ENCODE peak calls at places on chromosome 16, in nine cellular contexts. I is pancreas, C is thoracic aorta, A is psoas muscle, T is body of pancreas, G is uterus, R is omental fat pad, M is fibroblast of villous mesenchyme, B is cardiac fibroblast. N is an unnamed sample.

GRCh38 chr16:16960785-16961184 is 510.0 kb downstream of the XYLT1 start:
- DNase-seq in I (no peak), C (no peak), A (no peak), T (no peak), G (no peak), R (no peak), M (no peak), B (no peak), N (no peak)

GRCh38 chr16:19555938-19556778 is 655 bp downstream of the VPS35L start:
- DNase-seq in I (peak; percentile 34), C (no peak), A (no peak), T (no peak), G (no peak), R (no peak), M (peak; percentile 13), B (peak; percentile 27), N (peak; percentile 36)

GRCh38 chr16:57446530-57447141 is 549 bp downstream of the CIAPIN1 start:
- DNase-seq in I (peak; percentile 24), C (no peak), A (peak; percentile 72), T (peak; percentile 48), G (no peak), R (no peak), M (peak; percentile 17), B (peak; percentile 41), N (peak; percentile 55)

GRCh38 chr16:57471852-57472664 is 9.6 kb downstream of the POLR2C start:
- DNase-seq in I (peak; percentile 33), C (no peak), A (no peak), T (peak; percentile 26), G (no peak), R (no peak), M (peak; percentile 31), B (no peak), N (no peak)

GRCh38 chr16:53502331-53503269 is at the start of gene AKTIP:
- DNase-seq in I (peak; percentile 87), C (no peak), A (peak; percentile 68), T (peak; percentile 85), G (no peak), R (no peak), M (peak; percentile 34), B (peak; percentile 46), N (peak; percentile 67)

GRCh38 chr16:56861092-56861610 is 3.9 kb upstream of the SLC12A3 start:
- DNase-seq in I (no peak), C (no peak), A (no peak), T (peak; percentile 31), G (no peak), R (no peak), M (peak; percentile 85), B (peak; percentile 23), N (no peak)

GRCh38 chr16:73298562-73298961 is 250.6 kb upstream of the ZFHX3 start:
- DNase-seq in I (no peak), C (no peak), A (no peak), T (no peak), G (no peak), R (no peak), M (peak; percentile 57), B (peak; percentile 5), N (no peak)

GRCh38 chr16:57999366-57999970 is 1.0 kb downstream of the ZNF319 start:
- DNase-seq in I (no peak), C (no peak), A (no peak), T (no peak), G (no peak), R (no peak), M (peak; percentile 26), B (no peak), N (peak; percentile 55)

GRCh38 chr16:70162041-70162451 is 11.5 kb upstream of the CLEC18C start:
- DNase-seq in I (no peak), C (no peak), A (no peak), T (no peak), G (no peak), R (no peak), M (peak; percentile 71), B (peak; percentile 33), N (peak; percentile 24)

GRCh38 chr16:84303023-84303422 is 8.3 kb downstream of the WFDC1 start:
- DNase-seq in I (no peak), C (no peak), A (no peak), T (no peak), G (peak; percentile 25), R (no peak), M (peak; percentile 88), B (peak; percentile 41), N (no peak)

GRCh38 chr16:11685844-11686618 is 17.8 kb downstream of the SNN start:
- DNase-seq in I (no peak), C (no peak), A (no peak), T (no peak), G (no peak), R (no peak), M (peak; percentile 63), B (no peak), N (no peak)

GRCh38 chr16:53041196-53041977 is 11.3 kb downstream of the CHD9NB start:
- DNase-seq in I (peak; percentile 21), C (no peak), A (peak; percentile 92), T (peak; percentile 41), G (peak; percentile 80), R (no peak), M (peak; percentile 73), B (peak; percentile 96), N (no peak)

GRCh38 chr16:74450236-74450635 is 29.0 kb upstream of the CLEC18B start:
- DNase-seq in I (no peak), C (no peak), A (no peak), T (no peak), G (no peak), R (no peak), M (no peak), B (peak; percentile 22), N (no peak)

GRCh38 chr16:28549301-28549899 is 4.3 kb upstream of the SGF29 start:
- DNase-seq in I (no peak), C (no peak), A (no peak), T (peak; percentile 47), G (no peak), R (no peak), M (peak; percentile 54), B (peak; percentile 68), N (no peak)

GRCh38 chr16:73713817-73714495 is 582.7 kb upstream of the PSMD7 start:
- DNase-seq in I (peak; percentile 14), C (no peak), A (no peak), T (peak; percentile 14), G (no peak), R (peak; percentile 32), M (peak; percentile 23), B (peak; percentile 21), N (no peak)

GRCh38 chr16:74896389-74897370 is 88.2 kb downstream of the WDR59 start:
- DNase-seq in I (no peak), C (no peak), A (no peak), T (no peak), G (no peak), R (no peak), M (peak; percentile 34), B (peak; percentile 45), N (no peak)

GRCh38 chr16:51175081-51175480 is 24.0 kb upstream of the SALL1 start:
- DNase-seq in I (no peak), C (no peak), A (no peak), T (no peak), G (no peak), R (no peak), M (no peak), B (no peak), N (no peak)

GRCh38 chr16:83296505-83296904 is 511.3 kb upstream of the HSBP1 start:
- DNase-seq in I (no peak), C (no peak), A (no peak), T (no peak), G (no peak), R (no peak), M (peak; percentile 5), B (no peak), N (no peak)

GRCh38 chr16:4491898-4492297 is 15.7 kb downstream of the HMOX2 start:
- DNase-seq in I (no peak), C (no peak), A (no peak), T (no peak), G (no peak), R (no peak), M (no peak), B (no peak), N (no peak)

GRCh38 chr16:25692307-25692706 is 548 bp downstream of the HS3ST4 start:
- DNase-seq in I (no peak), C (no peak), A (no peak), T (peak; percentile 12), G (no peak), R (no peak), M (no peak), B (no peak), N (peak; percentile 46)

GRCh38 chr16:81745704-81746558 is 33.2 kb upstream of the PLCG2 start:
- DNase-seq in I (peak; percentile 70), C (no peak), A (peak; percentile 75), T (peak; percentile 69), G (peak; percentile 54), R (no peak), M (peak; percentile 25), B (peak; percentile 61), N (peak; percentile 80)

DNA sequence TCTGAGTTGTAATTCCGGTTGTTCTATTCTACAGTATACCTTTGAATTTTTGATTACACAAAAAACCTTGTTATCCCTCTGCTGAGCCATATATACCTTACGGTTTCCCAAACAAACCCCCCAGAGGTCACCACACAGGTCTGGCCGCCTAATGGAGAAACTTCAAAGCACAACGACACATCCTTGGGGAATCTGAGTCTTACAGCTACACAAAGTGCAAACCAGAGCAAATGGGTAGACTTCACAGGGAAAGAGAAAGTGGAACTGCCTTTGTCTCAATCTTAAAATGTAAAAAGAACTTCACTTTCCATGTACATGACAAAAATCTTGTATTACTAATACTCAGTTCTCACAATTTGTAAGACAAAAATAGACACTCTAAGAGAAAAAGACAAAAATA is 2.7 kb downstream of the FBXO31 start:
- DNase-seq in I (no peak), C (no peak), A (no peak), T (no peak), G (no peak), R (no peak), M (peak; percentile 67), B (peak; percentile 53), N (peak; percentile 56)
- TF ChIP-seq CTCF in I (no peak), C (no peak), A (peak; percentile 6), T (no peak), G (no peak), R (no peak), M (no peak), B (peak; percentile 8), N (no peak)

GRCh38 chr16:72021043-72021442 is 12.5 kb downstream of the DHODH start:
- DNase-seq in I (no peak), C (no peak), A (no peak), T (no peak), G (no peak), R (no peak), M (no peak), B (no peak), N (no peak)
- TF ChIP-seq CTCF in I (no peak), C (no peak), A (no peak), T (no peak), G (no peak), R (no peak), M (peak; percentile 28), B (peak; percentile 45), N (no peak)

GRCh38 chr16:2090819-2091721 is 43.3 kb downstream of the TSC2 start:
- DNase-seq in I (peak; percentile 94), C (no peak), A (peak; percentile 88), T (peak; percentile 95), G (no peak), R (no peak), M (peak; percentile 22), B (peak; percentile 51), N (no peak)
- TF ChIP-seq CTCF in I (no peak), C (no peak), A (peak; percentile 22), T (peak; percentile 32), G (no peak), R (no peak), M (no peak), B (no peak), N (no peak)

GRCh38 chr16:188674-189073 is 8.4 kb downstream of the HBQ1 start:
- DNase-seq in I (no peak), C (no peak), A (no peak), T (no peak), G (no peak), R (no peak), M (no peak), B (no peak), N (no peak)
- TF ChIP-seq CTCF in I (no peak), C (no peak), A (no peak), T (no peak), G (no peak), R (no peak), M (no peak), B (no peak), N (peak; percentile 37)